ENCODE peak calls at places on chromosome 1, in four cellular contexts. R is MG63, A is H7, H is HCT116. O is an unnamed sample.

GRCh38 chr1:167165948-167166702 is 54.6 kb upstream of the POU2F1 start:
- DNase-seq in R (no peak), A (peak), H (no peak), O (peak)

GRCh38 chr1:90714521-90714951 is 2.6 kb downstream of the BARHL2 start:
- DNase-seq in R (no peak), A (peak), H (no peak), O (no peak)

GRCh38 chr1:201084171-201084766 is 28.0 kb downstream of the CACNA1S start:
- DNase-seq in R (no peak), A (no peak), H (no peak), O (no peak)

GRCh38 chr1:23441446-23442148 is 17.0 kb upstream of the TCEA3 start:
- DNase-seq in R (no peak), A (no peak), H (no peak), O (no peak)

GRCh38 chr1:209335090-209335692 is 248.3 kb upstream of the CAMK1G start:
- DNase-seq in R (no peak), A (peak), H (peak), O (peak)

GRCh38 chr1:67530071-67530470 is 99.9 kb upstream of the SERBP1 start:
- DNase-seq in R (no peak), A (no peak), H (no peak), O (no peak)

GRCh38 chr1:151565500-151566189 is 25.5 kb downstream of the TUFT1 start:
- DNase-seq in R (no peak), A (no peak), H (no peak), O (no peak)

GRCh38 chr1:113691184-113691583 is 68.1 kb downstream of the PHTF1 start:
- DNase-seq in R (no peak), A (no peak), H (no peak), O (no peak)

GRCh38 chr1:94142022-94142421 is 21.1 kb upstream of the ABCA4 start:
- DNase-seq in R (no peak), A (no peak), H (no peak), O (no peak)

GRCh38 chr1:58928514-58928913 is 144.7 kb upstream of the JUN start:
- DNase-seq in R (no peak), A (no peak), H (no peak), O (no peak)

GRCh38 chr1:57321776-57322175 is 102.1 kb downstream of the DAB1 start:
- DNase-seq in R (no peak), A (no peak), H (no peak), O (no peak)

GRCh38 chr1:31054349-31054748 is 11.2 kb downstream of the PUM1 start:
- DNase-seq in R (no peak), A (no peak), H (no peak), O (no peak)

DNA sequence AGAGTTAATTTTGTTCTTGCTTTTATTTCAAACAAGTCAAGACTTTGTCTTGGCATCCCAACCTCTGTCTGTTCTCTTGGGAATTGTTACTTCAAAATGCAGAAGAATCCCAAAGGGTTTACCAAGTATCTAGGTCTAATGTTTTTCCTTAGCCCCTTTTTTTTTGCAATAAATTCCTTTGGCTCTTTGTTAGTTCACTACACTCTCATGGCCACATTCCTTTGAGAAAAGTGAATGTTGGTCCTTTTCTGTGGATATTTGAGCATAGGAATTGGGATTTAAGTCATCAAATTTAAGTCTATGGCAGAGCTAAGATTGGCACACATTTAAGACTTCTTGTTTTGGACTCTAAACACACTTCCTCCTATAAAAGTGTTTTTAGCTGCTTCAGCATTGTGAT is 1.8 kb downstream of the BTF3L4 start:
- DNase-seq in R (no peak), A (no peak), H (no peak), O (no peak)
- H3K4me3 ChIP-seq in R (no peak), A (no peak), H (peak), O (no peak)

DNA sequence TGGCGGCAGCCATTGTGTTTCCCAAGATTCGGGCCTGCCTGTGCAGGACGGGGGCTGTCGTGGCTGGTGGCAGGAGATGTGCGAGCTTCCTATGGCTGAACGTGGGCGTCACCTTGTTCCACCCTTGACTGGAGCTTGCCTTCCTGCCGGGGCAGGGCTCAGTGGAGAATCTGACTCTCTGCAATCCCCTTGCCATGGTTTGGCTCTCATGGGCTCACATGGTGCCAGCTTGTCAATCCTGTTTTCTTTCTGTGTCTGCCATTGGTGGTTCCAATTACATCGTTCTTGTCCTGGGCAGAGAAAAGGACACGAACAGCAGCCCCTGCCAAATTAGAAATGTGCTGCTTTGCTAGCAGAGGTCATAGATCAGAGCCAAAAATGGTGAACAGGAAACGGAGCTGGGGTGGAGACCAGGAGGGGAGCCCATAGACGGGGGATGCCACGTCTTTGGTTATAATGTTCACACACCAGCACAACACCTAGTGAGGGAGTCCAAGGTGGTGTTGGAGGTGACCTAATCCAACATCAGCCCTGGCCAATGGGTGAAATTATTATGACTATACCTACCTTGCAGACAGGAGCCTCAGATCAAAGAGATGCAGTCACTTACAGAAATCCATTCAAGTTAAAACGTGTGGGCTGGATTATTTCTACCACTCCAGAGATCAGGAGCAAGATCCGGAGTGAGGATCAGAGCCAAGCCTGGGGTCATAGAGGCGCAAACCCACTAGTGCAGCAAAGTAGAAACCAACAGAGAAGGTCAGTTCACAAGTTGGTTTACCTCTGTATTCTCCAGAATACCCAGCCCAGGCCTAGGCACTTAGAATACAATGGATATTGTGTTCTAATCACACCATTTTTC is 253.1 kb downstream of the SIPA1L2 start:
- DNase-seq in R (peak), A (no peak), H (no peak), O (no peak)
- H3K4me3 ChIP-seq in R (no peak), A (no peak), H (no peak), O (no peak)

DNA sequence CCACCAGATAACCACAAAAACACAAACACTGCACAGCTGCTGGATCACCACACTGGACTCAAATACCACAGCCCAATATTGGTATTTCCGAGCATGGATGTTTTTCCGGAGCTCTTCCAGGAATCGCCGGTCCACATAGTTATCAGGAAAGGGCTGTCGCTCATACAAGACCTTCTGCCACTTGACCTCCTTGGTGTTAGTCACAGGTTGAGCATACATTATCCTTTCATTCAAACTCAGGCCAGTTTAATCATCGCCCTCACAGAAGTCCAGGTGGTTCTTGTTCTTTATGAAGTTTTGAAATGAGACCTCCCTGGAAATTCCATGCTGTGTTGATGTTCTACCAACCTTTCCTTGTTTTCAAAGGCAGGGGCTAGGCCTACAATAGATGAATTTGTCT is 1.5 kb downstream of the PIGC start:
- DNase-seq in R (no peak), A (no peak), H (no peak), O (no peak)
- H3K4me3 ChIP-seq in R (no peak), A (no peak), H (peak), O (no peak)

DNA sequence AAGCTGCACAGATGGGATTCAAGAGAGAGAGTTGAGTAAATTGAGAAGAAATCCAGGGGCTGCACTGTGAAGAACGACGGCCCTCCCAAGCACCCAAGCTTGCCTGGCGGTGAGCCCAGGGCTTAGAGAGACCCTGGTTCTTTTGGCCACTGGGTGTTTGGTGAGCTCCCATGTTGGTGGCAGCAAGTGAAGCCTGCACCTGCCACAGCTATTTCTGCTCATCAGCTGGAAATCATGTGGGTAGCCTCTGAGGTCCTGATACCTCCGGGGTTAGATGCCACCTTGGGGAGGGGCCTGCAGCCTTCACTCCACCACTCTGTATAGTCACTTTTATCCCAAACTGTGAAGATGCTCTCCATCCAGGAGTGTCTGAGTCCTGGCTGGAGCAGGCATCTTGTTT is 6.1 kb upstream of the BTG2 start:
- DNase-seq in R (no peak), A (no peak), H (no peak), O (no peak)
- H3K4me3 ChIP-seq in R (no peak), A (no peak), H (no peak), O (no peak)

GRCh38 chr1:64923294-64923718 is 43.0 kb downstream of the JAK1 start:
- DNase-seq in R (peak), A (no peak), H (no peak), O (no peak)
- H3K4me3 ChIP-seq in R (no peak), A (no peak), H (no peak), O (no peak)

GRCh38 chr1:212141404-212141803 is 105.9 kb downstream of the DTL start:
- DNase-seq in R (peak), A (no peak), H (no peak), O (no peak)
- H3K4me3 ChIP-seq in R (no peak), A (no peak), H (no peak), O (no peak)

GRCh38 chr1:37556712-37557196 is at the start of gene DNALI1:
- DNase-seq in R (no peak), A (peak), H (no peak), O (peak)
- H3K4me3 ChIP-seq in R (no peak), A (peak), H (no peak), O (peak)

GRCh38 chr1:92480200-92480812 is 6.4 kb downstream of the GFI1 start:
- DNase-seq in R (no peak), A (peak), H (no peak), O (no peak)

GRCh38 chr1:92479587-92479986 is 7.1 kb downstream of the GFI1 start:
- DNase-seq in R (no peak), A (no peak), H (no peak), O (no peak)

GRCh38 chr1:92476071-92476607 is 10.6 kb downstream of the GFI1 start:
- DNase-seq in R (no peak), A (peak), H (no peak), O (no peak)

GRCh38 chr1:92480813-92481597 is 5.7 kb downstream of the GFI1 start:
- DNase-seq in R (no peak), A (peak), H (no peak), O (no peak)

GRCh38 chr1:92478393-92478792 is 8.3 kb downstream of the GFI1 start:
- DNase-seq in R (no peak), A (no peak), H (no peak), O (no peak)
- H3K4me3 ChIP-seq in R (no peak), A (no peak), H (no peak), O (no peak)

DNA sequence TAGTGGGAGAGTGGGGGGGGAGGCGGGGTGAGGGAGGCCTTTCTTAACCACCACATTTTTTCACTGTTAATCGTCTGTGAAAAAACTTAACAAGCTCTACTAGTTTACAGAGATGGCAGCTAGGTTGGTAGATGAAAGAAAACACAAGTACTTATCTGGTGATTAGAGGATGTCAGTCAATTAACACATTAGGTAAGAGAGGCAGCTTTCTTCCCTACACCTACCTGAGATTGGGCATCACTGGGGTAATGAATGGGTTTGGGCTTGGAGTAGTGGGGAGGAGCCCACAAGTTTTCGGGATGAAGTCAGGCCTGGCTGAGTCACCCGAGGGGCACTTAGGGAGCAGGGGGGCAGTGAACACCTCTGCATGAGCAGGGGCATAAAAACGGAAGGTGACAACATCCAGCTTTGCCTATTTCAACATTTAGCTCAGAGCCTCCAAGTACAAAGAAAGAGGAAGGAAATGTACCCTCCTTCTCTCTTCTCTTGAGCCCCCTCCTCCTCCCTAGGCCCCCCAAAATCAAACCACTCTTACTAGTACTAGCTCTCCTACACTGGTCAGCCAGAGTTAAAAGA is 2.5 kb downstream of the LBR start:
- DNase-seq in R (peak), A (no peak), H (no peak), O (no peak)
- H3K4me3 ChIP-seq in R (no peak), A (no peak), H (peak), O (no peak)

GRCh38 chr1:111736548-111737215 is 2.5 kb downstream of the INKA2 start:
- DNase-seq in R (peak), A (no peak), H (no peak), O (peak)

GRCh38 chr1:111738436-111739221 is 566 bp downstream of the INKA2 start:
- DNase-seq in R (peak), A (peak), H (peak), O (peak)

GRCh38 chr1:111737216-111738132 is 1.7 kb downstream of the INKA2 start:
- DNase-seq in R (no peak), A (no peak), H (no peak), O (no peak)

GRCh38 chr1:111739222-111739983 is at the start of gene INKA2:
- DNase-seq in R (peak), A (peak), H (peak), O (peak)

GRCh38 chr1:111738133-111738435 is 1.1 kb downstream of the INKA2 start:
- DNase-seq in R (no peak), A (no peak), H (no peak), O (no peak)
- H3K4me3 ChIP-seq in R (peak), A (peak), H (peak), O (peak)

O was measured in SJCRH30.